ENCODE peak calls at places on chromosomes 4 and X, in five cellular contexts. H is tibial nerve; P is NCI-H1417 treated with DMSO at 0.1 percent for 48 hours; C is HEK293T; Q is activated naive CD8-positive, alpha-beta T cell treated with anti-CD3 and anti-CD28 coated beads, Interleukin-2, amount 10 ng/mL, durations not matched to agents 7 days and 5 days. T is an unnamed sample.

GRCh38 chr4:56821394-56822263 is at the start of gene SPINK2:
- DNase-seq in H (no peak), P (no peak), C (peak), Q (peak), T (peak)

GRCh38 chrX:23883737-23884354 is 23.9 kb downstream of the APOO start:
- DNase-seq in H (no peak), P (no peak), C (peak), Q (no peak), T (no peak)

GRCh38 chr4:29278580-29278979 is 1441.6 kb upstream of the PCDH7 start:
- DNase-seq in H (no peak), P (no peak), C (no peak), Q (no peak), T (no peak)

GRCh38 chr4:118883861-118884260 is 4.8 kb upstream of the SYNPO2 start:
- DNase-seq in H (no peak), P (no peak), C (no peak), Q (no peak), T (no peak)

GRCh38 chrX:39450578-39450977 is 647.2 kb downstream of the BCOR start:
- DNase-seq in H (no peak), P (no peak), C (no peak), Q (no peak), T (no peak)

GRCh38 chr4:66564901-66565648 is 894.8 kb upstream of the EPHA5 start:
- DNase-seq in H (no peak), P (no peak), C (peak), Q (no peak), T (peak)

GRCh38 chr4:831483-831805 is 5.5 kb upstream of the CPLX1 start:
- DNase-seq in H (no peak), P (no peak), C (no peak), Q (no peak), T (no peak)

GRCh38 chr4:99625369-99625768 is 32.3 kb downstream of the C4orf54 start:
- DNase-seq in H (no peak), P (no peak), C (no peak), Q (no peak), T (no peak)

GRCh38 chr4:85967872-85968271 is 392.0 kb downstream of the MAPK10 start:
- DNase-seq in H (no peak), P (no peak), C (no peak), Q (no peak), T (no peak)

GRCh38 chr4:150010525-150011126 is 67.6 kb upstream of the DCLK2 start:
- DNase-seq in H (no peak), P (peak), C (peak), Q (no peak), T (no peak)

GRCh38 chr4:5959221-5959982 is 58.8 kb downstream of the C4orf50 start:
- DNase-seq in H (no peak), P (no peak), C (no peak), Q (no peak), T (no peak)

GRCh38 chr4:67565284-67565683 is 6.8 kb downstream of the STAP1 start:
- DNase-seq in H (no peak), P (no peak), C (no peak), Q (no peak), T (no peak)

GRCh38 chr4:60588556-60588955 is 611.6 kb upstream of the ADGRL3 start:
- DNase-seq in H (no peak), P (no peak), C (no peak), Q (no peak), T (no peak)

GRCh38 chrX:69158166-69159040 is 6.8 kb downstream of the PJA1 start:
- DNase-seq in H (peak), P (no peak), C (peak), Q (no peak), T (no peak)

GRCh38 chr4:166816901-166817300 is 417.4 kb downstream of the SPOCK3 start:
- DNase-seq in H (no peak), P (no peak), C (peak), Q (no peak), T (no peak)

GRCh38 chrX:152847281-152847680 is 16.4 kb downstream of the NSDHL start:
- DNase-seq in H (no peak), P (no peak), C (no peak), Q (no peak), T (no peak)

GRCh38 chrX:1685460-1685859 is 70.6 kb downstream of the ASMT start:
- DNase-seq in H (no peak), P (no peak), C (no peak), Q (no peak), T (no peak)

GRCh38 chr4:152684007-152684406 is 4.2 kb upstream of the TMEM154 start:
- DNase-seq in H (no peak), P (no peak), C (no peak), Q (no peak), T (no peak)

GRCh38 chr4:10613926-10614478 is 70.6 kb downstream of the CLNK start:
- DNase-seq in H (no peak), P (no peak), C (no peak), Q (no peak), T (no peak)

GRCh38 chr4:99615210-99615834 is 40.7 kb downstream of the MTTP start:
- DNase-seq in H (no peak), P (no peak), C (no peak), Q (no peak), T (no peak)

GRCh38 chrX:143437439-143437838 is 79.8 kb downstream of the SPANXN3 start:
- DNase-seq in H (no peak), P (no peak), C (peak), Q (no peak), T (no peak)

GRCh38 chr4:73021634-73022033 is 47.9 kb downstream of the COX18 start:
- DNase-seq in H (no peak), P (no peak), C (peak), Q (no peak), T (no peak)

GRCh38 chr4:109134268-109134667 is 168.2 kb downstream of the COL25A1 start:
- DNase-seq in H (no peak), P (no peak), C (no peak), Q (no peak), T (no peak)

GRCh38 chr4:87235020-87235671 is 14.7 kb upstream of the KLHL8 start:
- DNase-seq in H (no peak), P (no peak), C (no peak), Q (no peak), T (no peak)

GRCh38 chrX:129665916-129666644 is 11.3 kb upstream of the APLN start:
- DNase-seq in H (no peak), P (no peak), C (no peak), Q (no peak), T (no peak)

GRCh38 chr4:161121451-161121850 is 1042.3 kb downstream of the FSTL5 start:
- DNase-seq in H (no peak), P (no peak), C (no peak), Q (no peak), T (no peak)

GRCh38 chr4:15882675-15883086 is 55.9 kb downstream of the FGFBP1 start:
- DNase-seq in H (no peak), P (peak), C (peak), Q (peak), T (peak)